ENCODE peak calls at places on chromosome 17, in seven cellular contexts. One of them, this sample, is unnamed.

GRCh38 chr17:15411556-15412198 is 55.7 kb downstream of the CDRT4 start:
- DNase-seq in CD4-positive, alpha-beta memory T cell: no peak
- DNase-seq in lower lobe of right lung: no peak
- DNase-seq in NT2/D1: no peak
- DNase-seq in fibroblast of pulmonary artery: no peak
- DNase-seq in CD8-positive, alpha-beta memory T cell: no peak
- DNase-seq in A549: no peak
- DNase-seq in this sample: no peak

GRCh38 chr17:49573510-49574282 is 2.0 kb upstream of the NXPH3 start:
- DNase-seq in A549: no peak
- DNase-seq in lower lobe of right lung: peak
- DNase-seq in fibroblast of pulmonary artery: no peak
- DNase-seq in CD4-positive, alpha-beta memory T cell: no peak
- DNase-seq in CD8-positive, alpha-beta memory T cell: no peak
- DNase-seq in NT2/D1: no peak
- DNase-seq in this sample: no peak

GRCh38 chr17:38415250-38416194 is 12.7 kb upstream of the ARHGAP23 start:
- DNase-seq in NT2/D1: no peak
- DNase-seq in fibroblast of pulmonary artery: peak
- DNase-seq in CD8-positive, alpha-beta memory T cell: no peak
- DNase-seq in A549: peak
- DNase-seq in CD4-positive, alpha-beta memory T cell: no peak
- DNase-seq in lower lobe of right lung: peak
- DNase-seq in this sample: no peak

GRCh38 chr17:72683506-72684404 is 408.7 kb downstream of the SLC39A11 start:
- DNase-seq in CD4-positive, alpha-beta memory T cell: no peak
- DNase-seq in NT2/D1: no peak
- DNase-seq in lower lobe of right lung: peak
- DNase-seq in fibroblast of pulmonary artery: peak
- DNase-seq in CD8-positive, alpha-beta memory T cell: no peak
- DNase-seq in A549: peak
- DNase-seq in this sample: peak

GRCh38 chr17:1384881-1385280 is 15.1 kb downstream of the YWHAE start:
- DNase-seq in CD4-positive, alpha-beta memory T cell: no peak
- DNase-seq in A549: no peak
- DNase-seq in NT2/D1: no peak
- DNase-seq in CD8-positive, alpha-beta memory T cell: no peak
- DNase-seq in lower lobe of right lung: no peak
- DNase-seq in fibroblast of pulmonary artery: no peak
- DNase-seq in this sample: no peak

GRCh38 chr17:66713533-66714042 is 121.3 kb upstream of the CACNG5 start:
- DNase-seq in A549: peak
- DNase-seq in NT2/D1: no peak
- DNase-seq in CD4-positive, alpha-beta memory T cell: no peak
- DNase-seq in fibroblast of pulmonary artery: no peak
- DNase-seq in lower lobe of right lung: no peak
- DNase-seq in CD8-positive, alpha-beta memory T cell: no peak
- DNase-seq in this sample: no peak

GRCh38 chr17:57601328-57601727 is 143.8 kb downstream of the CCDC182 start:
- DNase-seq in A549: no peak
- DNase-seq in fibroblast of pulmonary artery: no peak
- DNase-seq in lower lobe of right lung: no peak
- DNase-seq in CD4-positive, alpha-beta memory T cell: no peak
- DNase-seq in NT2/D1: no peak
- DNase-seq in CD8-positive, alpha-beta memory T cell: no peak
- DNase-seq in this sample: no peak

GRCh38 chr17:82200743-82201497 is 11.7 kb downstream of the CCDC57 start:
- DNase-seq in CD4-positive, alpha-beta memory T cell: peak
- DNase-seq in NT2/D1: no peak
- DNase-seq in lower lobe of right lung: no peak
- DNase-seq in A549: no peak
- DNase-seq in CD8-positive, alpha-beta memory T cell: peak
- DNase-seq in fibroblast of pulmonary artery: no peak
- DNase-seq in this sample: no peak

GRCh38 chr17:20010099-20010863 is 1.1 kb downstream of the SPECC1 start:
- DNase-seq in CD4-positive, alpha-beta memory T cell: peak
- DNase-seq in NT2/D1: no peak
- DNase-seq in A549: peak
- DNase-seq in fibroblast of pulmonary artery: peak
- DNase-seq in lower lobe of right lung: no peak
- DNase-seq in CD8-positive, alpha-beta memory T cell: no peak
- DNase-seq in this sample: no peak

GRCh38 chr17:11122908-11123307 is 118.1 kb upstream of the SHISA6 start:
- DNase-seq in A549: no peak
- DNase-seq in CD8-positive, alpha-beta memory T cell: no peak
- DNase-seq in fibroblast of pulmonary artery: no peak
- DNase-seq in lower lobe of right lung: no peak
- DNase-seq in NT2/D1: no peak
- DNase-seq in CD4-positive, alpha-beta memory T cell: no peak
- DNase-seq in this sample: no peak

GRCh38 chr17:68738044-68738443 is 136.9 kb upstream of the FAM20A start:
- DNase-seq in lower lobe of right lung: no peak
- DNase-seq in NT2/D1: no peak
- DNase-seq in CD4-positive, alpha-beta memory T cell: no peak
- DNase-seq in fibroblast of pulmonary artery: peak
- DNase-seq in CD8-positive, alpha-beta memory T cell: no peak
- DNase-seq in A549: no peak
- DNase-seq in this sample: no peak

GRCh38 chr17:81093576-81094223 is 58.7 kb downstream of the BAIAP2 start:
- DNase-seq in NT2/D1: no peak
- DNase-seq in CD8-positive, alpha-beta memory T cell: no peak
- DNase-seq in lower lobe of right lung: no peak
- DNase-seq in CD4-positive, alpha-beta memory T cell: no peak
- DNase-seq in fibroblast of pulmonary artery: no peak
- DNase-seq in A549: no peak
- DNase-seq in this sample: no peak
- H3K4me3 ChIP-seq in NT2/D1: no peak
- H3K4me3 ChIP-seq in CD8-positive, alpha-beta memory T cell: no peak
- H3K4me3 ChIP-seq in lower lobe of right lung: no peak
- H3K4me3 ChIP-seq in CD4-positive, alpha-beta memory T cell: no peak
- H3K4me3 ChIP-seq in fibroblast of pulmonary artery: no peak
- H3K4me3 ChIP-seq in A549: no peak
- H3K4me3 ChIP-seq in this sample: no peak

GRCh38 chr17:60390223-60390622 is 1.7 kb downstream of the USP32 start:
- DNase-seq in CD4-positive, alpha-beta memory T cell: no peak
- DNase-seq in lower lobe of right lung: no peak
- DNase-seq in CD8-positive, alpha-beta memory T cell: no peak
- DNase-seq in fibroblast of pulmonary artery: peak
- DNase-seq in NT2/D1: no peak
- DNase-seq in A549: no peak
- DNase-seq in this sample: peak
- H3K4me3 ChIP-seq in CD4-positive, alpha-beta memory T cell: no peak
- H3K4me3 ChIP-seq in lower lobe of right lung: peak
- H3K4me3 ChIP-seq in CD8-positive, alpha-beta memory T cell: peak
- H3K4me3 ChIP-seq in fibroblast of pulmonary artery: peak
- H3K4me3 ChIP-seq in NT2/D1: peak
- H3K4me3 ChIP-seq in A549: peak
- H3K4me3 ChIP-seq in this sample: peak

GRCh38 chr17:74457146-74457819 is 9.2 kb upstream of the CD300A start:
- DNase-seq in CD4-positive, alpha-beta memory T cell: peak
- DNase-seq in NT2/D1: peak
- DNase-seq in fibroblast of pulmonary artery: peak
- DNase-seq in CD8-positive, alpha-beta memory T cell: peak
- DNase-seq in lower lobe of right lung: peak
- DNase-seq in A549: peak
- DNase-seq in this sample: peak
- H3K4me3 ChIP-seq in CD4-positive, alpha-beta memory T cell: no peak
- H3K4me3 ChIP-seq in NT2/D1: no peak
- H3K4me3 ChIP-seq in fibroblast of pulmonary artery: no peak
- H3K4me3 ChIP-seq in CD8-positive, alpha-beta memory T cell: no peak
- H3K4me3 ChIP-seq in lower lobe of right lung: no peak
- H3K4me3 ChIP-seq in A549: no peak
- H3K4me3 ChIP-seq in this sample: no peak

DNA sequence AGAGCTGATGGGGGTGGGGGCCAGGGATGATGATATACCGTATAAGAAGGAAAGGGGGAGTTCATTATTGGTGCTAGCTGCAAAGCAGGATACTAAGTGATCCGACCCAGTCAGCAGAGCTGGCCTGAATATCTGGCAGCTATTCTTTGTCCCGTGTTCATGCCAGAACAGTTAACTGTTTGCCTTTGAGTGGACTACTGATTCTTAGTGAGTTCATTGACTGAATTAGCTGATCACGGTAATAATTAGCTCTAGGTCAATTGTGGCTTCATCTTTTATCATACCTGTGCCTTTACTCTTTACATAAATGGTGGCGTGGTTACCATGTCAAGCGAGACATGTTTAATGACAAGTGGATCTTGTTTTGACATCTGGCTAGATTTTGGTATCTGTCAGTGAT is 5.3 kb downstream of the KPNB1 start:
- DNase-seq in fibroblast of pulmonary artery: no peak
- DNase-seq in CD4-positive, alpha-beta memory T cell: no peak
- DNase-seq in NT2/D1: no peak
- DNase-seq in A549: no peak
- DNase-seq in lower lobe of right lung: no peak
- DNase-seq in CD8-positive, alpha-beta memory T cell: no peak
- DNase-seq in this sample: no peak
- H3K4me3 ChIP-seq in fibroblast of pulmonary artery: no peak
- H3K4me3 ChIP-seq in CD4-positive, alpha-beta memory T cell: no peak
- H3K4me3 ChIP-seq in NT2/D1: no peak
- H3K4me3 ChIP-seq in A549: no peak
- H3K4me3 ChIP-seq in lower lobe of right lung: no peak
- H3K4me3 ChIP-seq in CD8-positive, alpha-beta memory T cell: no peak
- H3K4me3 ChIP-seq in this sample: no peak

GRCh38 chr17:2624292-2624731 is 30.9 kb downstream of the PAFAH1B1 start:
- DNase-seq in A549: no peak
- DNase-seq in lower lobe of right lung: no peak
- DNase-seq in fibroblast of pulmonary artery: no peak
- DNase-seq in CD8-positive, alpha-beta memory T cell: no peak
- DNase-seq in CD4-positive, alpha-beta memory T cell: no peak
- DNase-seq in NT2/D1: no peak
- DNase-seq in this sample: no peak
- H3K4me3 ChIP-seq in A549: no peak
- H3K4me3 ChIP-seq in lower lobe of right lung: no peak
- H3K4me3 ChIP-seq in fibroblast of pulmonary artery: no peak
- H3K4me3 ChIP-seq in CD8-positive, alpha-beta memory T cell: no peak
- H3K4me3 ChIP-seq in CD4-positive, alpha-beta memory T cell: no peak
- H3K4me3 ChIP-seq in NT2/D1: no peak
- H3K4me3 ChIP-seq in this sample: no peak

GRCh38 chr17:76202516-76202915 is 37.8 kb downstream of the RNF157 start:
- DNase-seq in CD4-positive, alpha-beta memory T cell: no peak
- DNase-seq in A549: no peak
- DNase-seq in CD8-positive, alpha-beta memory T cell: no peak
- DNase-seq in lower lobe of right lung: no peak
- DNase-seq in NT2/D1: no peak
- DNase-seq in fibroblast of pulmonary artery: no peak
- DNase-seq in this sample: peak

GRCh38 chr17:76204277-76204676 is 36.0 kb downstream of the RNF157 start:
- DNase-seq in A549: peak
- DNase-seq in CD8-positive, alpha-beta memory T cell: no peak
- DNase-seq in CD4-positive, alpha-beta memory T cell: no peak
- DNase-seq in NT2/D1: no peak
- DNase-seq in lower lobe of right lung: no peak
- DNase-seq in fibroblast of pulmonary artery: peak
- DNase-seq in this sample: peak

GRCh38 chr17:76207670-76208069 is 32.6 kb downstream of the RNF157 start:
- DNase-seq in lower lobe of right lung: no peak
- DNase-seq in A549: no peak
- DNase-seq in NT2/D1: no peak
- DNase-seq in CD4-positive, alpha-beta memory T cell: no peak
- DNase-seq in fibroblast of pulmonary artery: no peak
- DNase-seq in CD8-positive, alpha-beta memory T cell: no peak
- DNase-seq in this sample: no peak

GRCh38 chr17:76208120-76208519 is 32.2 kb downstream of the RNF157 start:
- DNase-seq in NT2/D1: no peak
- DNase-seq in A549: no peak
- DNase-seq in CD8-positive, alpha-beta memory T cell: no peak
- DNase-seq in fibroblast of pulmonary artery: no peak
- DNase-seq in lower lobe of right lung: no peak
- DNase-seq in CD4-positive, alpha-beta memory T cell: peak
- DNase-seq in this sample: no peak

GRCh38 chr17:76207268-76207667 is 33.0 kb downstream of the RNF157 start:
- DNase-seq in lower lobe of right lung: no peak
- DNase-seq in CD8-positive, alpha-beta memory T cell: no peak
- DNase-seq in A549: no peak
- DNase-seq in CD4-positive, alpha-beta memory T cell: no peak
- DNase-seq in fibroblast of pulmonary artery: no peak
- DNase-seq in NT2/D1: no peak
- DNase-seq in this sample: no peak
- H3K4me3 ChIP-seq in lower lobe of right lung: no peak
- H3K4me3 ChIP-seq in CD8-positive, alpha-beta memory T cell: no peak
- H3K4me3 ChIP-seq in A549: no peak
- H3K4me3 ChIP-seq in CD4-positive, alpha-beta memory T cell: no peak
- H3K4me3 ChIP-seq in fibroblast of pulmonary artery: no peak
- H3K4me3 ChIP-seq in NT2/D1: no peak
- H3K4me3 ChIP-seq in this sample: no peak

DNA sequence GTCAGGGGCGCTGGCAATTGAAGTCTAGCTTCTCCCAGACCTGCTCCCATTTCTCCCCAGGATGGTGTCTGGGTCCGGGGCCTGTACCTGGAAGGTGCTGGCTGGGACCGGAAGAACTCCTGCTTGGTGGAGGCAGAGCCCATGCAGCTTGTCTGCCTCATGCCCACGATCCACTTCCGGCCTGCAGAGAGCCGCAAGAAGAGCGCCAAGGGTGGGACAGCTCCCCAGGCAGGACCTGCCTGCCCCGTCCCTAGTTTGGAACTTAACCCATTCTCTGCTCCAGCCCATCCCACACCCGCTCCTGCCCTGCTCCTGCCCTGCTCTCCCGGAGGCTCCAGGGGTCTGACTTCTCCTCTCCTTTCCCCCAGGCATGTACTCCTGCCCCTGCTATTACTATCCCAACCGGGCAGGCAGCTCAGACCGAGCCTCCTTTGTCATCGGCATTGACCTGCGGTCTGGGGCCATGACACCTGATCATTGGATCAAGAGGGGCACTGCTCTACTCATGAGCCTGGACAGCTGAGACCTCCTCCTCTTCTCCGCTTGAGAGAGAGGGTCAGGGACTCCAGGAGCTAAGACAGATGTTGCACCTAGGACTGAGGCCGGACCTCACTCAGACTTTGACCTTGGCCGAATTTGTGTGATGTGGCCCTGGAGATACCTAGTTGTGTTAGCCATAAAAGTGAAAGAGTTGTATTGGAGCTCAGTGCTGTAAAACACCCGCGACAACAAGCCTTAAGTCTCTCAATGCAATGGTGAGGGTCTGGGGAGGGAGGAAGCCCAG is 814 bp upstream of the KDM6B start:
- DNase-seq in CD4-positive, alpha-beta memory T cell: no peak
- DNase-seq in lower lobe of right lung: no peak
- DNase-seq in A549: no peak
- DNase-seq in NT2/D1: no peak
- DNase-seq in CD8-positive, alpha-beta memory T cell: no peak
- DNase-seq in fibroblast of pulmonary artery: no peak
- DNase-seq in this sample: no peak
- H3K4me3 ChIP-seq in CD4-positive, alpha-beta memory T cell: peak
- H3K4me3 ChIP-seq in lower lobe of right lung: peak
- H3K4me3 ChIP-seq in A549: peak
- H3K4me3 ChIP-seq in NT2/D1: peak
- H3K4me3 ChIP-seq in CD8-positive, alpha-beta memory T cell: peak
- H3K4me3 ChIP-seq in fibroblast of pulmonary artery: peak
- H3K4me3 ChIP-seq in this sample: peak

GRCh38 chr17:40779181-40779909 is 3.0 kb downstream of the KRT27 start:
- DNase-seq in A549: peak
- DNase-seq in NT2/D1: no peak
- DNase-seq in CD8-positive, alpha-beta memory T cell: no peak
- DNase-seq in CD4-positive, alpha-beta memory T cell: no peak
- DNase-seq in lower lobe of right lung: peak
- DNase-seq in fibroblast of pulmonary artery: no peak
- DNase-seq in this sample: no peak
- H3K4me3 ChIP-seq in A549: peak
- H3K4me3 ChIP-seq in NT2/D1: no peak
- H3K4me3 ChIP-seq in CD8-positive, alpha-beta memory T cell: no peak
- H3K4me3 ChIP-seq in CD4-positive, alpha-beta memory T cell: peak
- H3K4me3 ChIP-seq in lower lobe of right lung: peak
- H3K4me3 ChIP-seq in fibroblast of pulmonary artery: no peak
- H3K4me3 ChIP-seq in this sample: peak

This sample was measured in skeletal muscle cell.